ENCODE peak calls at places on chromosome 11, in ten cellular contexts. E is psoas muscle, Z is IMR-90, M is A673, L is PC-3, B is tibial nerve, P is left ventricle myocardium inferior, O is ovary, S is HCT116, K is tibial artery. D is an unnamed sample.

GRCh38 chr11:94740083-94740974 is 27.8 kb upstream of the AMOTL1 start:
- DNase-seq in B (no peak), L (peak), M (peak), Z (no peak), P (peak), S (no peak), E (peak), K (peak), O (peak), D (peak)

GRCh38 chr11:65524010-65524746 is 705 bp upstream of the SCYL1 start:
- DNase-seq in K (peak), Z (no peak), E (no peak), M (no peak), B (no peak), S (no peak), P (peak), L (no peak), O (peak), D (no peak)

GRCh38 chr11:62794201-62794775 is 2.5 kb upstream of the TMEM223 start:
- DNase-seq in S (no peak), L (no peak), B (no peak), O (no peak), P (no peak), Z (no peak), K (no peak), M (peak), E (no peak), D (no peak)

GRCh38 chr11:100328626-100329340 is 358.3 kb upstream of the ARHGAP42 start:
- DNase-seq in K (no peak), L (peak), O (no peak), E (no peak), Z (peak), S (no peak), P (no peak), M (peak), B (no peak), D (no peak)

GRCh38 chr11:126280595-126280994 is 2.3 kb upstream of the TIRAP start:
- DNase-seq in L (no peak), Z (no peak), M (no peak), E (no peak), P (no peak), B (no peak), K (no peak), S (no peak), O (no peak), D (no peak)

GRCh38 chr11:59144096-59144495 is 1.4 kb downstream of the FAM111A start:
- DNase-seq in S (no peak), B (no peak), E (no peak), M (peak), O (no peak), P (no peak), L (peak), K (no peak), Z (peak), D (no peak)

GRCh38 chr11:125516266-125516665 is 20.2 kb upstream of the FEZ1 start:
- DNase-seq in B (no peak), P (no peak), S (no peak), O (no peak), Z (no peak), E (no peak), M (no peak), K (no peak), L (no peak), D (no peak)

GRCh38 chr11:86067230-86068137 is 1.4 kb downstream of the PICALM start:
- DNase-seq in K (no peak), Z (no peak), L (peak), M (no peak), S (no peak), O (no peak), P (no peak), B (no peak), E (no peak), D (no peak)

GRCh38 chr11:95404370-95404769 is 173.4 kb upstream of the SESN3 start:
- DNase-seq in S (no peak), L (no peak), E (no peak), O (no peak), P (no peak), M (no peak), B (no peak), Z (no peak), K (no peak), D (no peak)

GRCh38 chr11:125890447-125891100 is 3.1 kb downstream of the HYLS1 start:
- DNase-seq in B (no peak), P (no peak), E (no peak), S (no peak), L (peak), O (no peak), Z (peak), M (no peak), K (no peak), D (no peak)

GRCh38 chr11:12150831-12151382 is 40.5 kb downstream of the MICAL2 start:
- DNase-seq in L (peak), Z (peak), O (no peak), P (no peak), K (no peak), M (no peak), S (no peak), E (no peak), B (no peak), D (no peak)

GRCh38 chr11:4577761-4578160 is 3.8 kb upstream of the OR52I2 start:
- DNase-seq in Z (no peak), P (no peak), M (no peak), L (no peak), K (no peak), B (no peak), O (no peak), E (no peak), S (no peak), D (no peak)

GRCh38 chr11:71446942-71447688 is 1.1 kb downstream of the DHCR7 start:
- DNase-seq in M (peak), B (no peak), P (no peak), S (no peak), L (peak), K (peak), Z (peak), O (no peak), E (no peak), D (no peak)

GRCh38 chr11:132448334-132448995 is 1078.0 kb downstream of the NTM start:
- DNase-seq in B (no peak), P (no peak), L (no peak), E (no peak), S (no peak), K (no peak), O (no peak), M (no peak), Z (no peak), D (no peak)

GRCh38 chr11:105769627-105770026 is 159.8 kb downstream of the GRIA4 start:
- DNase-seq in B (no peak), Z (no peak), E (no peak), M (no peak), P (no peak), L (no peak), O (no peak), S (no peak), K (no peak), D (no peak)

GRCh38 chr11:859394-860131 is 16.9 kb downstream of the TSPAN4 start:
- DNase-seq in B (peak), M (peak), Z (peak), L (peak), E (peak), O (peak), K (no peak), S (no peak), P (peak), D (peak)

GRCh38 chr11:72525466-72525865 is 91.1 kb upstream of the CLPB start:
- DNase-seq in S (no peak), P (no peak), K (peak), L (no peak), Z (no peak), M (no peak), E (no peak), B (no peak), O (no peak), D (peak)

GRCh38 chr11:2305862-2306823 is 4.3 kb downstream of the TSPAN32 start:
- DNase-seq in O (peak), Z (peak), E (peak), S (no peak), M (peak), B (peak), P (peak), K (peak), L (no peak), D (peak)

GRCh38 chr11:1120532-1121342 is 37.0 kb upstream of the MUC5AC start:
- DNase-seq in K (peak), O (no peak), Z (no peak), S (no peak), B (no peak), L (no peak), P (no peak), E (peak), M (no peak), D (peak)

GRCh38 chr11:11966826-11967668 is 41.4 kb downstream of the DKK3 start:
- DNase-seq in K (peak), P (peak), E (peak), B (peak), L (peak), O (peak), M (peak), S (peak), Z (peak), D (peak)

GRCh38 chr11:46367244-46367915 is 14.1 kb upstream of the MDK start:
- DNase-seq in K (peak), S (no peak), B (peak), O (peak), P (peak), E (peak), M (peak), Z (peak), L (peak), D (peak)

GRCh38 chr11:2787816-2788750 is 88.3 kb upstream of the KCNQ1OT1 start:
- DNase-seq in S (no peak), L (no peak), M (no peak), P (peak), E (no peak), O (peak), B (no peak), Z (no peak), K (no peak), D (no peak)

GRCh38 chr11:94032066-94032465 is 10.9 kb downstream of the HEPHL1 start:
- DNase-seq in B (no peak), O (no peak), L (no peak), S (no peak), E (no peak), M (no peak), Z (no peak), K (no peak), P (peak), D (no peak)

GRCh38 chr11:126210871-126211235 is 597 bp downstream of the RPUSD4 start:
- DNase-seq in P (no peak), K (no peak), O (no peak), E (no peak), M (no peak), L (no peak), Z (no peak), S (no peak), B (no peak), D (no peak)

GRCh38 chr11:34029176-34029575 is 22.4 kb upstream of the CAPRIN1 start:
- DNase-seq in E (no peak), S (no peak), Z (no peak), P (no peak), M (no peak), K (no peak), B (no peak), L (no peak), O (no peak), D (no peak)

GRCh38 chr11:34865261-34865660 is 50.9 kb downstream of the APIP start:
- DNase-seq in O (no peak), E (no peak), K (no peak), S (no peak), B (no peak), P (no peak), M (no peak), L (no peak), Z (no peak), D (no peak)

GRCh38 chr11:20599424-20600346 is at the start of gene SLC6A5:
- DNase-seq in M (peak), L (peak), E (peak), P (peak), O (no peak), Z (peak), S (no peak), B (no peak), K (no peak), D (no peak)

GRCh38 chr11:47324520-47324919 is 28.0 kb downstream of the MYBPC3 start:
- DNase-seq in S (no peak), E (no peak), P (no peak), Z (no peak), O (no peak), B (no peak), M (no peak), K (no peak), L (no peak), D (no peak)

GRCh38 chr11:115272925-115273324 is 231.3 kb downstream of the CADM1 start:
- DNase-seq in B (no peak), M (no peak), O (no peak), Z (peak), E (no peak), S (no peak), P (no peak), L (no peak), K (no peak), D (no peak)

GRCh38 chr11:19777342-19778102 is 64.9 kb downstream of the NAV2 start:
- DNase-seq in K (no peak), M (no peak), L (peak), S (no peak), O (no peak), P (no peak), E (no peak), B (no peak), Z (peak), D (no peak)

GRCh38 chr11:43393765-43394355 is 35.1 kb downstream of the TTC17 start:
- DNase-seq in E (no peak), Z (peak), M (peak), B (no peak), P (peak), L (no peak), O (peak), S (no peak), K (no peak), D (no peak)

GRCh38 chr11:69204246-69205124 is 48.8 kb downstream of the SMIM38 start:
- DNase-seq in K (peak), S (no peak), E (no peak), O (no peak), Z (no peak), M (no peak), P (no peak), B (no peak), L (no peak), D (peak)

DNA sequence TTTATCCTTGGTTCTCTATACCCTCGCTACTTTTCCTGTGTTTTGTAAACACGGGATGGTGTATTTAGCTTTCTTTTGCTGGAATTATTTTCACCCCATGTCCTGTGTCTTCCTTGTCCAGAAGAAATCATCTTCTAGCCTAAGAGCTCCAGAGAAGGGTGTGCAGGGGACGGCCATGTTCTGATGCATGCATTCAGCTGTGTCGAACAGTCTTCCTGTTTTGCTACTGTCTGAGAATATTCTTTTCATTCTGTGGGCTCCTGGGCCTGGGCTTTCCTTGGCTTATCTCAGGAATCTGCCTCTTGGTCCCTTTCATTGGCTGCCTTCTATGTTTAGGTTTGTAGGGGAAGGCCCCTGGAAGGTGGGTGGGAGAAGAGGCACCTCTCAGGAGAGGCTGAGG is 10.6 kb upstream of the PLET1 start:
- DNase-seq in Z (no peak), K (no peak), E (no peak), S (no peak), L (no peak), B (no peak), M (no peak), O (no peak), P (no peak), D (no peak)
- H3K4me3 ChIP-seq in Z (no peak), K (no peak), E (no peak), S (peak), L (no peak), B (no peak), M (no peak), O (no peak), P (no peak), D (no peak)

GRCh38 chr11:134223066-134223465 is 701 bp downstream of the NCAPD3 start:
- DNase-seq in Z (no peak), E (no peak), L (peak), K (no peak), O (no peak), P (no peak), S (no peak), B (no peak), M (peak), D (no peak)
- H3K27ac ChIP-seq in Z (no peak), E (no peak), L (no peak), K (no peak), O (no peak), P (no peak), S (peak), B (no peak), M (peak), D (peak)

GRCh38 chr11:66888282-66888681 is 31.4 kb downstream of the LRFN4 start:
- DNase-seq in P (no peak), K (no peak), E (no peak), O (no peak), S (no peak), B (no peak), L (peak), Z (no peak), M (no peak), D (no peak)

GRCh38 chr11:66889974-66890373 is 33.1 kb downstream of the LRFN4 start:
- DNase-seq in O (no peak), L (no peak), S (no peak), Z (no peak), K (no peak), B (no peak), P (no peak), M (no peak), E (no peak), D (no peak)

GRCh38 chr11:66892926-66893325 is 36.1 kb downstream of the LRFN4 start:
- DNase-seq in P (no peak), B (no peak), M (no peak), E (no peak), K (no peak), Z (peak), S (no peak), L (peak), O (no peak), D (no peak)

GRCh38 chr11:66887531-66887930 is 30.7 kb downstream of the LRFN4 start:
- DNase-seq in K (no peak), E (no peak), O (no peak), P (no peak), B (no peak), M (no peak), L (no peak), Z (no peak), S (no peak), D (no peak)

GRCh38 chr11:66891849-66892660 is 35.2 kb downstream of the LRFN4 start:
- DNase-seq in B (no peak), E (peak), L (peak), Z (peak), K (peak), S (peak), P (no peak), M (peak), O (no peak), D (no peak)
- TF ChIP-seq CTCF in B (no peak), E (no peak), L (peak), Z (no peak), K (no peak), S (no peak), P (no peak), M (no peak), O (no peak), D (no peak)

GRCh38 chr11:10044618-10045017 is 249.4 kb downstream of the SBF2 start:
- DNase-seq in K (no peak), S (peak), O (no peak), P (no peak), Z (no peak), E (no peak), L (no peak), M (no peak), B (no peak), D (no peak)

GRCh38 chr11:10041337-10041736 is 252.7 kb downstream of the SBF2 start:
- DNase-seq in O (no peak), Z (no peak), E (no peak), K (no peak), S (no peak), P (no peak), L (no peak), B (no peak), M (no peak), D (no peak)

GRCh38 chr11:10038916-10039315 is 255.1 kb downstream of the SBF2 start:
- DNase-seq in K (no peak), E (no peak), P (no peak), B (no peak), S (no peak), O (no peak), L (no peak), Z (peak), M (no peak), D (no peak)

GRCh38 chr11:10042699-10043098 is 251.3 kb downstream of the SBF2 start:
- DNase-seq in K (no peak), S (no peak), B (no peak), P (no peak), L (peak), M (no peak), O (no peak), Z (no peak), E (no peak), D (no peak)

DNA sequence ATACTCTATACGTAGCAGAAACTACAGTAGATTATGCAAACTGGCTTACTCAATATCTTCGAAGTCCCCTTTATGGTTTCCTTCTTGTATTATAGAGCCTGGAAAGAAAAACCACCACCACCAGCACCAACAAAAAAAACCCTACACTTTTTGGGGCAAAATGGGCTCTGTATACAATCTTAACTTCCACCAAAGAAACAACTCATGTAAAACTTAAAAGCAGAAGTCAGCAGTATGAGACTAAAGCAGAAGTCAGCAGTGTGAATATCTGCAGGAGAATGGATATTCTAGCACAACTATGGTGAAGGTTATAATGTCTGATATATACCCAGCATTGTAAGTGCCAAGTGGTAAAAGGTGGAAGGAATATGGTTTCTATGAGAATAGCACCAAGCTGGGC is 252.2 kb downstream of the SBF2 start:
- DNase-seq in B (no peak), E (no peak), K (no peak), L (no peak), O (no peak), P (no peak), M (no peak), S (no peak), Z (no peak), D (no peak)
- H3K4me3 ChIP-seq in B (no peak), E (no peak), K (no peak), L (no peak), O (no peak), P (no peak), M (no peak), S (no peak), Z (no peak), D (no peak)

DNA sequence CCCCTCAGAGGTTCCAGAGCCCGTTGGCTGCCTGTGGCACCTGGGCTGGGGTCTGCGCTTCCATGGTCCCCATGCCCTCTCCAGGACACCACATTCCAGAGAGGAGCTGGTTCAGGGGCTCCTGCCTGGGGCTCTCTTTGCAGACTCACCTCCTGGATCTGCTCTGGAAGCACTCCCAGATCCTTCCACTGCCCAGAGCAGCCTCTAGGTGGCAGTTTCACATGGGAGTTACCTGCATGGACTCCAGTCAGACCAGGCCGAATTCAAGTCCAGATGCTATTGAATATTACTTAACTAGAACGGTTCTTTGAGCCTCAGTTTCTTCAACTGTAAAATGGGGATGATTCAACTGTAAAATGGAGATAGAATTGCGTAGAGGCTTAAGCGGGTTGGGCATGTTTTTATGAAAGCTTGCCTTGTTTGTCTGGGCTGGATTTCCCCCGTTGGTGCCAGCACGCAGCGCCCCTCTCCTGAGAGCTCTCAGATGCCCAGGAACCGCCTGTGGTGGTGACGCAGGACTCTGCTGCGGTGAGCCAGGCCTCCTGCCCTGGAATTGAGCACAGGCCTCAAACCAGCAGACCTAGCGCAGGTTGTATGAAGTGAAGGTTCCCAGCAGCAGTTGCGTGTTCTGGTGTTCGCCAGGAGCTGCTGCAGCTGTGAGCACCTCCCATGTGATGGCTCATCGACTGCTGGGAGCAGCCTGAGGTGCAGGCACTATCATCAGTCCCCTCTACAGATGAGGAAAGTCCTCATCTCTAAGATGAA is 44.2 kb downstream of the LMO1 start:
- DNase-seq in K (no peak), O (no peak), M (peak), P (no peak), L (peak), B (no peak), S (peak), E (no peak), Z (peak), D (peak)
- H3K27ac ChIP-seq in K (no peak), O (no peak), M (no peak), P (no peak), L (no peak), B (no peak), S (no peak), E (no peak), Z (no peak), D (no peak)

D was measured in dorsolateral prefrontal cortex.